ENCODE peak calls at places on chromosome 1, in six cellular contexts. G is stimulated activated CD8-positive, alpha-beta memory T cell treated with anti-CD3 and anti-CD28 coated beads, Interleukin-12 subunit alpha, Interleukin-12 subunit beta, amount 100 ng/mL, for 1 hour; U is iPS-NIHi11; T is HS-5; Y is EL; F is activated CD4-positive, alpha-beta T cell treated with anti-CD3 and anti-CD28 coated beads, Interleukin-2, amount 10 ng/mL, durations not matched to agents 7 days and 5 days. S is an unnamed sample.

GRCh38 chr1:205258313-205259176 is 30.8 kb downstream of the TMCC2 start:
- DNase-seq in T (no peak), U (peak), G (no peak), Y (peak), F (no peak), S (no peak)

GRCh38 chr1:84780000-84780716 is 89.9 kb upstream of the SSX2IP start:
- DNase-seq in T (no peak), U (no peak), Y (peak), F (peak), G (no peak), S (no peak)

GRCh38 chr1:43910359-43910758 is 23.2 kb upstream of the ARTN start:
- DNase-seq in Y (no peak), T (no peak), U (no peak), F (no peak), G (no peak), S (no peak)

GRCh38 chr1:12196641-12197482 is 30.1 kb downstream of the TNFRSF1B start:
- DNase-seq in F (no peak), G (no peak), T (no peak), U (peak), Y (no peak), S (no peak)

GRCh38 chr1:31782066-31782762 is 18.1 kb upstream of the ADGRB2 start:
- DNase-seq in F (no peak), G (no peak), Y (no peak), U (no peak), T (no peak), S (no peak)

GRCh38 chr1:55063562-55063942 is 24.2 kb downstream of the PCSK9 start:
- DNase-seq in G (no peak), U (no peak), Y (no peak), T (no peak), F (no peak), S (no peak)

GRCh38 chr1:3069491-3070303 is 694 bp downstream of the PRDM16 start:
- DNase-seq in U (no peak), G (no peak), T (no peak), F (no peak), Y (peak), S (peak)

GRCh38 chr1:200775850-200776249 is 37.2 kb downstream of the CAMSAP2 start:
- DNase-seq in U (no peak), F (no peak), G (no peak), T (no peak), Y (no peak), S (no peak)

GRCh38 chr1:18954270-18955071 is 2.0 kb downstream of the IFFO2 start:
- DNase-seq in Y (peak), U (no peak), T (no peak), G (no peak), F (no peak), S (no peak)

GRCh38 chr1:57086141-57086540 is 120.3 kb upstream of the C8B start:
- DNase-seq in F (no peak), Y (no peak), U (no peak), G (no peak), T (no peak), S (no peak)

GRCh38 chr1:247322849-247323586 is 8.6 kb downstream of the ZNF496 start:
- DNase-seq in U (no peak), G (no peak), F (no peak), Y (no peak), T (no peak), S (no peak)

GRCh38 chr1:75991497-75992114 is 59.4 kb upstream of the ASB17 start:
- DNase-seq in T (peak), Y (peak), F (peak), U (peak), G (peak), S (peak)

GRCh38 chr1:87279201-87279860 is 49.3 kb upstream of the LMO4 start:
- DNase-seq in G (no peak), T (no peak), F (no peak), U (no peak), Y (no peak), S (no peak)

GRCh38 chr1:159821171-159821867 is 5.4 kb upstream of the SLAMF8 start:
- DNase-seq in F (peak), U (peak), Y (no peak), T (no peak), G (no peak), S (no peak)

GRCh38 chr1:92927870-92928269 is 33.4 kb downstream of the DIPK1A start:
- DNase-seq in U (no peak), Y (no peak), F (no peak), G (no peak), T (no peak), S (no peak)